ENCODE peak calls at places on chromosomes 7 and 10, in four cellular contexts. O, J, B and Q are unnamed samples. For H3K4me1, the result is how much of the 10 kb centered on the place peaks cover.

GRCh38 chr10:60348982-60349381 is 40.7 kb downstream of the ANK3 start:
- DNase-seq in O (no peak), J (no peak), B (no peak), Q (no peak)

GRCh38 chr7:2199956-2200583 is 32.7 kb downstream of the MAD1L1 start:
- DNase-seq in O (peak), J (no peak), B (no peak), Q (no peak)

GRCh38 chr10:7962592-7962991 is 91.9 kb upstream of the GATA3 start:
- DNase-seq in O (no peak), J (no peak), B (no peak), Q (no peak)

GRCh38 chr10:86218160-86218559 is 148.4 kb downstream of the GRID1 start:
- DNase-seq in O (no peak), J (no peak), B (no peak), Q (peak)

GRCh38 chr7:139936760-139937310 is 107.8 kb downstream of the TBXAS1 start:
- DNase-seq in O (peak), J (peak), B (no peak), Q (no peak)

GRCh38 chr7:124752310-124752709 is 13.3 kb downstream of the GPR37 start:
- DNase-seq in O (no peak), J (no peak), B (no peak), Q (no peak)

GRCh38 chr7:109386959-109387358 is 817.3 kb downstream of the DNAJB9 start:
- DNase-seq in O (no peak), J (no peak), B (no peak), Q (no peak)

GRCh38 chr10:99325261-99325660 is 3.9 kb upstream of the CNNM1 start:
- DNase-seq in O (no peak), J (no peak), B (no peak), Q (no peak)

GRCh38 chr10:31146496-31147219 is 115.0 kb upstream of the ZNF438 start:
- DNase-seq in O (peak), J (peak), B (no peak), Q (peak)

GRCh38 chr10:81179805-81180452 is 642.2 kb downstream of the SH2D4B start:
- DNase-seq in O (no peak), J (no peak), B (peak), Q (no peak)

GRCh38 chr10:125795637-125796190 is 20.1 kb upstream of the MMP21 start:
- DNase-seq in O (no peak), J (no peak), B (no peak), Q (no peak)

GRCh38 chr7:135169141-135169935 is 1.2 kb downstream of the CYREN start:
- DNase-seq in O (peak), J (no peak), B (peak), Q (no peak)

GRCh38 chr7:34759477-34760125 is 101.6 kb downstream of the NPSR1 start:
- DNase-seq in O (no peak), J (no peak), B (peak), Q (no peak)

GRCh38 chr10:119425881-119426170 is 116.7 kb downstream of the RGS10 start:
- DNase-seq in O (no peak), J (no peak), B (no peak), Q (no peak)

GRCh38 chr7:85125679-85126078 is 61.2 kb downstream of the SEMA3D start:
- DNase-seq in O (no peak), J (no peak), B (no peak), Q (no peak)

GRCh38 chr10:9733764-9734163 is 1283.9 kb upstream of the CELF2 start:
- DNase-seq in O (no peak), J (no peak), B (no peak), Q (no peak)

GRCh38 chr7:30933124-30933893 is 21.7 kb downstream of the AQP1 start:
- DNase-seq in O (no peak), J (no peak), B (peak), Q (peak)

GRCh38 chr7:113109718-113110117 is 8.6 kb downstream of the SMIM30 start:
- DNase-seq in O (no peak), J (no peak), B (no peak), Q (no peak)

GRCh38 chr7:44213872-44214595 is 13.3 kb downstream of the YKT6 start:
- DNase-seq in O (no peak), J (no peak), B (peak), Q (peak)

GRCh38 chr7:73431041-73431835 is 2.3 kb upstream of the FZD9 start:
- DNase-seq in O (no peak), J (no peak), B (peak), Q (peak)

GRCh38 chr10:43201545-43202131 is 63.4 kb downstream of the CSGALNACT2 start:
- DNase-seq in O (peak), J (peak), B (peak), Q (peak)

GRCh38 chr10:63518690-63519288 is 2.4 kb upstream of the REEP3 start:
- DNase-seq in O (no peak), J (no peak), B (no peak), Q (no peak)
- H3K4me1 ChIP-seq in O (half or more), J (half or more), B (under half), Q (under half)

GRCh38 chr7:99156649-99157048 is 12.7 kb upstream of the SMURF1 start:
- DNase-seq in O (no peak), J (no peak), B (no peak), Q (no peak)

GRCh38 chr7:99155207-99155606 is 11.3 kb upstream of the SMURF1 start:
- DNase-seq in O (no peak), J (no peak), B (no peak), Q (no peak)
- H3K4me1 ChIP-seq in O (under half), J (under half), B (under half), Q (under half)

GRCh38 chr10:1054684-1055083 is 1.5 kb upstream of the WDR37 start:
- DNase-seq in O (no peak), J (no peak), B (no peak), Q (no peak)
- H3K4me1 ChIP-seq in O (half or more), J (half or more), B (under half), Q (under half)

DNA sequence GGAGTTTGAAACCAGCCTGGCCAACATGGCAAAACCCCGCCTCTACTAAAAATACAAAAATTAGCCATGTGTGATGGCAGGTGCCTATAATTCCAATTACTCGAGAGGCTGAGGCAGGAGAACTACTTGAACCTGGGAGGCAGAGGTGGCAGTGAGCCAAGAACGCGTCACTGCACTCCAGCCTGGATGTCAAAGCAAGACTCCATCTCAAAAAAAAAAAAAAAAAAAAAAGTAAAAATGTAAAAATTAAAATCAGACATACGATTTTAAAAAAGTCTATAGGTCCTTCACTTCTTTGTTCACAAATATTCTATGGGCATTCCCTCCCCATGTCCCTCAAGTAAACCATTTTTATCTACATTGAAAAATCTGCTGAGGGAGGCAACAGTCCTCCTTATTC is 34.9 kb upstream of the TLL2 start:
- DNase-seq in O (peak), J (no peak), B (no peak), Q (peak)
- H3K4me1 ChIP-seq in O (under half), J (under half), B (under half), Q (under half)

DNA sequence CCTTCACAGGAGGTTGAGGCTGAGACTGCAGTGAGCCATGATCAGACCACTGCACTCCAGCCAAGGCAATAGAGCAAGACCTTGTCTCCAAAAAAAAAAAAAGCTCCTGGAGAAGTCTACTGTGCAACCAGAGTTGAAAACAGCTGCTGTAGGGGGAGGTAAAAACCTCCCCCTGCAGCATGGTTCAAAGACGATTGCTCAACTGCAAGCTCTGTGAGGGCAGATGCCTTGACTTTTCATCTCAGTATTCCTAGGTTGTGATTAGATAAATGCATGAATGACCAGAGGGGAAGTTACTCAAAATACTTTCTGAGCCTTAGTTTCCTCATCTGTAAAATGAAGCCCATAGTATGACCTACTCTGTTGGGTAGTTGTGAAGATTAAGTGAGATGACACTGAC is 25.0 kb upstream of the PPA1 start:
- DNase-seq in O (no peak), J (no peak), B (no peak), Q (no peak)
- H3K4me1 ChIP-seq in O (under half), J (under half), B (under half), Q (under half)

GRCh38 chr10:114491933-114492332 is 87.6 kb upstream of the AFAP1L2 start:
- DNase-seq in O (no peak), J (peak), B (no peak), Q (no peak)

GRCh38 chr10:114487815-114488536 is 83.7 kb upstream of the AFAP1L2 start:
- DNase-seq in O (no peak), J (no peak), B (no peak), Q (no peak)

GRCh38 chr10:114486938-114487814 is 82.9 kb upstream of the AFAP1L2 start:
- DNase-seq in O (no peak), J (no peak), B (no peak), Q (no peak)

GRCh38 chr10:114491419-114491818 is 87.1 kb upstream of the AFAP1L2 start:
- DNase-seq in O (no peak), J (no peak), B (no peak), Q (no peak)

DNA sequence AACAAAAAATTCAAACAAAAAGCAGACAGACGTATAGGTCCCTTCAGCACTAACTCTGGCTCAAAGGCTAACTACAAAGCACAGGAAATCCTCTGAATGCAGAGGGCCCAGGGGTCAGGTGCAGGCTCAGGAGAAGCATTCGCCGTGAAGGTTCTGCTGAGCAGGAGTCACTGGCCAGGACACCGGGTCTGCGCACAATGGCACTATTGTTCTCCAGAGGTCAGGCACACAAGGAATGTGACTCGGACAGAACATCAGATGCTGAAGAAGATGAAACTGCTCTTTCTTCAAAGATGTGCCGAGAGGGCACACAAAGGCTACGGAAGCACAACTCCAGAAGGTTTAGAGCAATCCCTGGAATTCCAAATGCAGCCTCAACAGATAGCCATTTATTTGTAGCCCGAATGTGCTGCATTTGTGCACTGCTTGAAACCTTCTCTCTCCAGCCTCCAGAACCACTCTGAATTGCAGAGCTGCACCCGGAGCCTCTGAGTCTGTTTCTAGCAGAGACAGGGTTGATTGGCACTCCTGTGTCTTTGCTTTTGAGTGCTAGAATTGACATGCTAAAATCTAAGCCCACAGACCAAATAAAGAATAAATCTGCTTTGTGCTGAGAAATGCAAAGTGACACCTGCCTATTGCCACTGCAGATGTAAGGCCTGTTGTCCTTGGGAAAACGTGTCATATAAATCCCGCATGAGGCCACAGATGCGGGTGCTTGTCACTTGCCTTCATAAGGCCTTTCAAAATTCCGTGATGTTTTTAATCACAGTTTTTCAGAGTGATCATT is 85.4 kb upstream of the AFAP1L2 start:
- DNase-seq in O (no peak), J (no peak), B (peak), Q (no peak)
- H3K4me1 ChIP-seq in O (under half), J (half or more), B (under half), Q (under half)

DNA sequence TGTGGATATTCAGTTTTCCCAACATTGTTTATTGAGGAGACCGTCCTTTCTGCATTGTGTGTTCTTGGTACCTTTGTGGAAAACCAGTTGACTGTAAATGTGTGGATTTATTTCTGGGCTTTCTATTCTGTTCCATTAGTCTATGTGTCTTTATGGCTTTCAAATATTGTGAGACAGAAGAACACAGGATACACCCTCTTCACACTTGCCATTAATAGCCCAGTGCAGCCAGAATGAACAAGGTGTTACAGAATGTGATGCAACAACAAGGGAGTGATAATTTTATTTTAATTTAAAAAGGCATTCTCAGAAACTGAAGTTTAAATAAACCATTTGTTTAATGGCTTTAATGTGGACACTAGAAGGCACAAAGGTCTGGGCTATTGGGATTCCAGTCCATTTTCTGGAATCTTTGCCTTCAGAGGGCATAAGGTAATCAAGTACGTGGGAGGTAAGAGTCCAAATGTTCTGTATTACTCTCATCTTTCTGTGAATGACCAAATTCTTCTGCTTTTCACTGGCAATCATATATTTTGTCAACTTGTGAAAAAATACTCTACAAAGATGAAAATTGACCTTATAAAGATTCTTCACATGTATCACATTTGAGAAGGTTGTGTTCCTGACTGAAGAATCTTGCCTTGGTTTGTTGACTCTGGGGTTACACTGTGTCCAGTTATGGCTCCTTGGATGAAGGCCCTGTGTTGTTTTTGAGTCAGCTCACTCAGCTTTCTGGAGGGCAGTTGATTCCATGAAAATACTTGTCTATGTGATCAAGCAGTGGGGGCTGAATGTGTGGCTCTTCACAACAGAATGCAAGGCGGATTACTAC is 962.7 kb downstream of the LRMDA start:
- DNase-seq in O (no peak), J (no peak), B (no peak), Q (no peak)
- H3K4me1 ChIP-seq in O (under half), J (under half), B (under half), Q (under half)